ENCODE peak calls at places on chromosomes 1 and 21, in nine cellular contexts. X is AG04450, Q is progenitor cell of endocrine pancreas, K is Peyer's patch, V is neural crest cell, N is fibroblast of lung, B is left lung, D is WTC11, O is pancreas. R is an unnamed sample.

GRCh38 chr1:172467446-172467845 is 23.6 kb upstream of the PIGC start:
- DNase-seq in X (no peak), Q (no peak), K (no peak), V (no peak), N (no peak), B (no peak), D (no peak), O (no peak), R (no peak)

GRCh38 chr1:164794310-164794709 is 235.3 kb downstream of the PBX1 start:
- DNase-seq in X (peak; percentile 73), Q (no peak), K (no peak), V (no peak), N (peak; percentile 98), B (no peak), D (no peak), O (peak; percentile 52), R (no peak)

GRCh38 chr1:67446893-67447292 is 16.7 kb upstream of the SERBP1 start:
- DNase-seq in X (no peak), Q (no peak), K (no peak), V (no peak), N (no peak), B (no peak), D (no peak), O (no peak), R (no peak)

GRCh38 chr21:45998871-45999580 is 17.5 kb downstream of the COL6A1 start:
- DNase-seq in X (no peak), Q (no peak), K (peak; percentile 40), V (no peak), N (no peak), B (peak; percentile 65), D (peak; percentile 11), O (peak; percentile 12), R (no peak)

GRCh38 chr1:19811206-19811851 is 3.8 kb downstream of the RNF186 start:
- DNase-seq in X (no peak), Q (no peak), K (peak; percentile 78), V (peak; percentile 40), N (peak; percentile 64), B (no peak), D (peak; percentile 72), O (peak; percentile 69), R (peak; percentile 82)

GRCh38 chr1:20974951-20975350 is 187.8 kb upstream of the HP1BP3 start:
- DNase-seq in X (no peak), Q (no peak), K (no peak), V (no peak), N (no peak), B (no peak), D (no peak), O (no peak), R (no peak)

GRCh38 chr1:93874025-93874651 is 4.9 kb downstream of the DNTTIP2 start:
- DNase-seq in X (no peak), Q (no peak), K (no peak), V (no peak), N (peak; percentile 55), B (no peak), D (no peak), O (no peak), R (no peak)

GRCh38 chr1:43327549-43328292 is 9.9 kb upstream of the MPL start:
- DNase-seq in X (no peak), Q (no peak), K (no peak), V (no peak), N (no peak), B (no peak), D (no peak), O (no peak), R (no peak)

GRCh38 chr1:4624141-4624715 is 30.2 kb upstream of the AJAP1 start:
- DNase-seq in X (no peak), Q (no peak), K (no peak), V (no peak), N (no peak), B (no peak), D (no peak), O (no peak), R (no peak)

GRCh38 chr1:52856026-52856425 is 13.5 kb downstream of the ZYG11A start:
- DNase-seq in X (no peak), Q (no peak), K (no peak), V (no peak), N (no peak), B (no peak), D (no peak), O (no peak), R (no peak)

GRCh38 chr1:67537647-67538018 is 107.4 kb upstream of the SERBP1 start:
- DNase-seq in X (no peak), Q (no peak), K (no peak), V (no peak), N (no peak), B (no peak), D (no peak), O (no peak), R (no peak)

GRCh38 chr1:156448134-156448967 is 52.2 kb downstream of the MEF2D start:
- DNase-seq in X (no peak), Q (no peak), K (no peak), V (no peak), N (no peak), B (no peak), D (no peak), O (no peak), R (no peak)

GRCh38 chr1:156445789-156446263 is 54.7 kb downstream of the MEF2D start:
- DNase-seq in X (peak; percentile 39), Q (peak; percentile 81), K (peak; percentile 90), V (peak; percentile 88), N (peak; percentile 75), B (peak; percentile 93), D (peak; percentile 92), O (peak; percentile 73), R (peak; percentile 71)

GRCh38 chr1:156440689-156441437 is 59.7 kb downstream of the MEF2D start:
- DNase-seq in X (no peak), Q (no peak), K (no peak), V (no peak), N (no peak), B (no peak), D (no peak), O (no peak), R (no peak)

GRCh38 chr1:156439771-156440183 is 60.8 kb downstream of the MEF2D start:
- DNase-seq in X (no peak), Q (no peak), K (no peak), V (no peak), N (no peak), B (no peak), D (peak; percentile 75), O (no peak), R (no peak)

DNA sequence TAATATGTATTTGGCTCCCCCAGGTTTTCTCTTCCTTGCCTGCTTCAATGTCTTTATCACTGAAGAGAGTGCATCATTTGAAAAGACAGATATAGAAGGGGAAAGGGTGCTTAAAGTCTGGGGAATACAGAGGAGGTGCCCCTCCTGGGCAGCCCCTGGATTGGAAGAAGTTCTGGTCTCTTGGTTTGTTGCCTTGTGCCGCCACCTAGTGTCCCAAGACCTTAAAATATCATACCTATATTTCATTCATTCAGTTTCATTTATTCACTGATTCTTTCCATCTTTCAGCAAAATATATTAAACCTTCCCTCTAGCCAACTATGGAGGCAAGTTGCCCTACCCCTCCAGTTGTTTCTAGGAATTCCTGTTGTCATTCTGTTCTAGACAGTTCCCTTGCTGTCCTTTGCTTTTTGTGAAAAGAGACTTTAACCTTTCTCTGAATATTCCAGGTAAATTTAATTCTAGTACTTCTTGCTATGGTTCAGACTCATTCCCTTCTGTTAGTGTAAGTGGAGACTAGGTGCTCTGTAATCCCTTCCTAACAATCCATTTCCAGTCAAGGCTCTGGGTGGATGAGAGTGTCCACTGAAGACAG is 56.1 kb downstream of the MEF2D start:
- DNase-seq in X (no peak), Q (no peak), K (no peak), V (peak; percentile 49), N (no peak), B (no peak), D (peak; percentile 72), O (no peak), R (no peak)
- TF ChIP-seq CTCF in X (peak; percentile 35), Q (peak; percentile 59), K (peak; percentile 40), V (peak; percentile 74), N (peak; percentile 19), B (peak; percentile 14), D (peak; percentile 52), O (no peak), R (peak; percentile 29)

DNA sequence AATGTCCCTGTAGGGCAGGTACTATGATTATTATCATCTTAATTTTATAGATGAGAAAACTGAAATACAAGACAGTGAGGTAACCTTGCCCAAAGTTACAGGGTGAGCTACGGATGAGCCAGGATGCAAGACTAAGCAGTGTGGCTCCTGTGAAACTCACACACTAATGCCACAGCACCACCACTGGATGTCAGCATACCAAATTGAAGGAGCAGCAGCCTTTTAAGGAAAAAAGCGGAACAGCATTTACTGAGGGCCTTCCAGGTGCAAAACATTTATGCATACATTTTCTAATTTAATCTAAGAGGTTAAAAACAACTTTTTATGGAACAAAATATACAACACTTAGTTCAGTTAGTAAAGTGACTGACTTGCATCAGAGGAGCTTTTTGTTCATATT is 41.7 kb downstream of the SEC16B start:
- DNase-seq in X (no peak), Q (no peak), K (no peak), V (no peak), N (peak; percentile 55), B (no peak), D (no peak), O (no peak), R (no peak)
- TF ChIP-seq CTCF in X (peak; percentile 45), Q (peak; percentile 28), K (no peak), V (no peak), N (peak; percentile 20), B (no peak), D (no peak), O (no peak), R (no peak)

GRCh38 chr1:161159087-161159914 is at the start of gene USP21:
- DNase-seq in X (peak; percentile 51), Q (peak; percentile 85), K (peak; percentile 96), V (peak; percentile 93), N (peak; percentile 87), B (peak; percentile 98), D (peak; percentile 95), O (peak; percentile 91), R (peak; percentile 94)
- TF ChIP-seq CTCF in X (peak; percentile 49), Q (peak; percentile 27), K (peak; percentile 36), V (no peak), N (peak; percentile 30), B (no peak), D (no peak), O (no peak), R (no peak)

DNA sequence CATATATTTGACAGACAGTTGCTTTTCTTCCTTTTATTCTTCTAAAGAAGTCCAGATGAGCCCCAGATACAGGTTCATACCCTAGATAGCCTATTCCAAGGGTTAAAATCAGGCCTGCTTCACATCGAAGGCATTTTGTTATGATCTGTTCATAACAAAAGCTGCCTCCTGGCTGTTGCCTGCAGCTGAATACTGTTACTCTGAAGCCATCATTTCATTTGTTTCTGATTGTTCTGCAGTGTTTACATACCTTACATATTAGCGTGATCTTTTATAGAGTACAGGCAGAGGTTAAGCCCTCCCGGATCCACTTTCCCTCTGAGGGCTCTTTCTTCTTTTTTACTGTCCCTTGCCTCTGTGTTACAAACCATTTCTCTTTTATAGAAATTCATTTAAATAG is 219.0 kb upstream of the HOOK1 start:
- DNase-seq in X (peak; percentile 67), Q (no peak), K (no peak), V (no peak), N (peak; percentile 63), B (no peak), D (no peak), O (no peak), R (no peak)
- TF ChIP-seq CTCF in X (peak; percentile 56), Q (no peak), K (peak; percentile 15), V (no peak), N (no peak), B (no peak), D (no peak), O (no peak), R (no peak)